ENCODE peak calls at places on chromosomes 11 and 22, in four cellular contexts. W is adrenal gland, F is A549, R is gastrocnemius medialis. C is an unnamed sample.

GRCh38 chr22:45516923-45517675 is 14.4 kb downstream of the FBLN1 start:
- DNase-seq in W (no peak), R (no peak), F (no peak), C (no peak)

GRCh38 chr11:117182551-117182935 is 4.0 kb downstream of the SIDT2 start:
- DNase-seq in R (no peak), W (no peak), F (no peak), C (no peak)

GRCh38 chr11:16827139-16827538 is 88.7 kb downstream of the C11orf58 start:
- DNase-seq in W (no peak), R (no peak), F (no peak), C (no peak)

GRCh38 chr11:83024270-83024854 is 47.3 kb downstream of the RAB30 start:
- DNase-seq in R (no peak), W (no peak), F (no peak), C (no peak)

GRCh38 chr22:42067706-42068350 is 2.8 kb downstream of the NAGA start:
- DNase-seq in R (no peak), W (no peak), F (no peak), C (no peak)

GRCh38 chr11:134224710-134225662 is 515 bp downstream of the VPS26B start:
- DNase-seq in F (peak), R (peak), W (peak), C (peak)

GRCh38 chr11:45150943-45151342 is 4.5 kb downstream of the PRDM11 start:
- DNase-seq in F (no peak), R (no peak), W (no peak), C (no peak)

GRCh38 chr22:19797631-19798319 is 37.2 kb downstream of the TBX1 start:
- DNase-seq in W (no peak), F (no peak), R (no peak), C (no peak)

GRCh38 chr11:111652184-111652583 is 49.9 kb downstream of the SIK2 start:
- DNase-seq in R (no peak), F (no peak), W (no peak), C (no peak)

GRCh38 chr22:30356392-30357230 is at the start of the genes CCDC157 and SF3A1:
- DNase-seq in R (peak), W (peak), F (peak), C (peak)
- TF ChIP-seq CTCF in R (no peak), W (peak), F (no peak), C (no peak)

DNA sequence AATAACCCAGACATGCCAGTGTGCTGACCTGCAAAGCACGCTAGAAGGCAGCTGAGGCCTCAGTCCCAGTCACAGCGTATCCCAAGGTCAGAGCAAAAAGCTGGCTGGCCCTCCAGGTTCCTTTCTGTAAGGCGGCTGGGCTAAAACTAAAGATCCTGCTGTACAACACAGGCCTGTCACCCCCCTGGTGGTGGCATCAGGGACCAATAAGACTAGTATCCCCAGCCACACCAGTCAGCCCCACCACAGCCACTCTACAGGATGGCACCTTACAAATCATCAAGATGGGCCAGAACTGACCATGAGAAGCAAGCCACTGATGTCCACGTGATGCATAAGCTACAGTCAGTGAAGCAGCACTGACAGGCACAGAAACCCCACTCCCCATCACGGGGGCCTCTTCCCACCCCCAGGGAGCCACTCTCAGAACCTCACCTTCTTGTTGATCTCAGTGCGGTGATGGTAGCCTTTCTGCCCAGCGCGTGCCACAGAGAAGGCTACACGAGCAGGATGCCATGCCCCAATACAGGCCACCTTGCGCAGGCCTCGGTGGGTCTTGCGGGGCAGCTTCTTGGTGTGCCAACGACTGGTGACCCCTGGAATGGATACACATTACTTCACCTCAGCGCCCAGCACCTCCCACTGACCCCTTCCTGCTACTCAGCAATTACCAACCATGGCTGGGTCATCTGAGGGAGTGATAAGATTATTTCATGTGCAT is 5.0 kb downstream of the RPL3 start:
- DNase-seq in R (no peak), F (no peak), W (peak), C (peak)
- TF ChIP-seq CTCF in R (no peak), F (no peak), W (peak), C (no peak)

GRCh38 chr11:371051-371450 is 1.8 kb downstream of the B4GALNT4 start:
- DNase-seq in R (no peak), F (no peak), W (no peak), C (no peak)

GRCh38 chr11:368414-369335 is 624 bp upstream of the B4GALNT4 start:
- DNase-seq in R (no peak), F (peak), W (no peak), C (no peak)

GRCh38 chr11:369336-370018 is at the start of gene B4GALNT4:
- DNase-seq in F (peak), R (no peak), W (no peak), C (no peak)

GRCh38 chr11:371716-372590 is 2.7 kb downstream of the B4GALNT4 start:
- DNase-seq in F (no peak), W (no peak), R (no peak), C (no peak)

GRCh38 chr11:370087-370941 is 1.0 kb downstream of the B4GALNT4 start:
- DNase-seq in W (no peak), F (no peak), R (no peak), C (no peak)
- TF ChIP-seq CTCF in W (no peak), F (no peak), R (no peak), C (no peak)

DNA sequence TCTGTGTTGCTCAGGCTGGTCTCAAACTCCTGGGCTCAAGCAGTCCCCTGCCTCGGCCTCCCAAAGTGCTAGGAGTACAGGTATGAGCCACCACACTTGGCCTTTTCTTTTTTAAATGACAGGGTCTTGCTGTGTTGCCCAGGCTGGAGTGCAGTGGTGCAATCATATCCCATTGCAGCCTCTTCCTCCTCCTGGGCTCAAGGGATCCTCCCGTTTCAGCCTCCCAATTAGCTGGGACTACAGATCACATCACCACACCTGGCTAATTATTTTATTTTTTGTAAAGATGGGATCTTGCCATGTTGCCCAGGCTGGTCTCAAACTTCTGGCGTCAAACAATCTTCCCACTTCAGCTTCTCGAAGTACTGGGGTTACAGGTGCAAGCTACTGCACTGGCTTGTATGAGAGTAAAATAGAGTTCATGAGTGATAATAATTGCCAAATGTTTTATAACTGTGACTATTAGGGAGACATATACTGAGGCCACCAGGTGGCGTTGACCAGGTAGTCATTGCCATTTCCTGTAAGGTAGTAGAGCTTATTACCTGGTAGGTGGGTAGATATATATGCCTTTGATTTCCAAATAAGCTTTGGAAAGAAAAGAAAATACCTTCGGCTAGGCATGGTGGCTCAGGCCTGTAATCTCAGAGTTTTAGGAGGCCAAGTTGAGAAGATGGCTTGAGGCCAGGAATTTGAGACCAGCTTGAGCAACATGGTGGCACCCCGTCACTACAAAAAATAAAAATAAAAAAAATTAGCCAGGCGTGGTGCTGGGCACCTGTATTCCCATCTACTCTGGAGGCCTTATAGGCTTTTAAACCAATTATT is 5.4 kb downstream of the FDX1 start:
- DNase-seq in R (no peak), W (no peak), F (no peak), C (peak)
- TF ChIP-seq CTCF in R (no peak), W (peak), F (peak), C (peak)

GRCh38 chr11:78470861-78471442 is 53.3 kb upstream of the GAB2 start:
- DNase-seq in R (no peak), F (no peak), W (no peak), C (no peak)

GRCh38 chr11:78472382-78472781 is 54.8 kb upstream of the GAB2 start:
- DNase-seq in F (no peak), R (no peak), W (no peak), C (no peak)

GRCh38 chr11:78474451-78474850 is 56.8 kb upstream of the GAB2 start:
- DNase-seq in F (no peak), W (no peak), R (no peak), C (no peak)

GRCh38 chr11:78469905-78470304 is 52.3 kb upstream of the GAB2 start:
- DNase-seq in W (no peak), F (no peak), R (no peak), C (no peak)

GRCh38 chr11:78472905-78473304 is 55.3 kb upstream of the GAB2 start:
- DNase-seq in F (no peak), R (no peak), W (no peak), C (no peak)
- TF ChIP-seq CTCF in F (no peak), R (no peak), W (no peak), C (no peak)